ENCODE peak calls at places on chromosomes 11 and 22, in four cellular contexts. X is GM12878, D is hepatocyte, J is PC-9. F is an unnamed sample. For H3K9me3, the result is how much of the 10 kb centered on the place peaks cover.

GRCh38 chr11:33329705-33330329 is 72.6 kb downstream of the HIPK3 start:
- DNase-seq in X (no peak), D (peak), J (peak), F (peak)

GRCh38 chr11:94623120-94623735 is 56.1 kb downstream of the PIWIL4 start:
- DNase-seq in X (peak), D (peak), J (peak), F (peak)

GRCh38 chr11:72584293-72584921 is 89.8 kb downstream of the PDE2A start:
- DNase-seq in X (no peak), D (no peak), J (no peak), F (no peak)

GRCh38 chr11:122851366-122852011 is 13.2 kb downstream of the CRTAM start:
- DNase-seq in X (no peak), D (no peak), J (no peak), F (no peak)

GRCh38 chr11:18720086-18720810 is 5.7 kb downstream of the IGSF22 start:
- DNase-seq in X (no peak), D (peak), J (no peak), F (no peak)

GRCh38 chr11:1735271-1735670 is 15.1 kb downstream of the IFITM10 start:
- DNase-seq in X (no peak), D (no peak), J (no peak), F (no peak)

GRCh38 chr11:109426442-109426841 is 4.5 kb downstream of the C11orf87 start:
- DNase-seq in X (no peak), D (no peak), J (no peak), F (no peak)

GRCh38 chr22:23094260-23094659 is 23.9 kb downstream of the GNAZ start:
- DNase-seq in X (no peak), D (no peak), J (no peak), F (no peak)

GRCh38 chr11:111770581-111771134 is 4.5 kb upstream of the PPP2R1B start:
- DNase-seq in X (no peak), D (no peak), J (peak), F (no peak)

GRCh38 chr11:44540667-44541066 is 24.8 kb upstream of the CD82 start:
- DNase-seq in X (no peak), D (no peak), J (no peak), F (no peak)
- H3K4me3 ChIP-seq in X (no peak), D (no peak), J (no peak), F (no peak)

DNA sequence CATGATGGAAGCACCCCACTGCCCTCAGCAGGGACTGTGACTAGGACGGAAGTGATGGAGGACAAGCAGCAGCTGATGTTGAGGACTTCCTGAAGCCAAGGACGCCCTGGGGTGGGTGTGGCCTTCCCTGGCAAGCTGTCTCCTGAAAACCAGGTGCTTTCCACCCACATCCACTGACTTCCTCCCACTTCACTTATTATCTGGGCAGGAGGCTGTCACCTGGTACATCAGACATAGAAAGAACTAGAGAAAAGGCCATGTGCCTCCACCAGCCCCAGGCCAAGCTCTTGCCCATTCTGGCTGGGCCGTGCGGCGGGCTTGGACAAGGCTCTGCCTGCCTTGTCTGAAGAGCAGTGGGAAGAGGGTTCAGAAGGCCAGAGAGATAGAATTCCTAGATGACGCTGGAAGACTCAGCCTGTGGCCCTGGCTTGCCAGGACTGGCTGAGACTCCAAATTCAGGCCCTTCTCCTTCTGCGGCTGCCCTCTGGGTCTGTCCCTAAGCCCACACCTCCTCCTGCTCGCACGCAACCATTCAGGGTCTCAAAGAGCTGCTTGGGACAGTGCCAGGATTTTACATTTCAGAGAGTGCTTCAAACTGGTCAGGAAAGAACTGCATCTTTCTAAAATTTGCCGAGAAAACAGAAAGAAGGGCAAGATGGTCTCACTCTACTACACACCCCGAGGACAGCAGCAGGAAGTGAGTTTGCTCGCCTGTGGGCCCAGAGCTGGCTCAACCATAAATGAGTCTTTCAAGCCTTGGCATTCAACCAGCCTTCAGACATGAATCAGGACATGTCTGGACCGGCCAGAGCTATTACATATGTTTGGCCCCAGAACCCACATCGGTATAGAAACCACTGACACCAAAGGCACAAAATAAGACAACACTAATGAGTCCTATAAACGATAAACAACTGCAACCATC is 13.3 kb downstream of the ARHGAP1 start:
- DNase-seq in X (no peak), D (no peak), J (no peak), F (no peak)
- H2AFZ ChIP-seq in X (no peak), D (no peak), J (no peak), F (no peak)

DNA sequence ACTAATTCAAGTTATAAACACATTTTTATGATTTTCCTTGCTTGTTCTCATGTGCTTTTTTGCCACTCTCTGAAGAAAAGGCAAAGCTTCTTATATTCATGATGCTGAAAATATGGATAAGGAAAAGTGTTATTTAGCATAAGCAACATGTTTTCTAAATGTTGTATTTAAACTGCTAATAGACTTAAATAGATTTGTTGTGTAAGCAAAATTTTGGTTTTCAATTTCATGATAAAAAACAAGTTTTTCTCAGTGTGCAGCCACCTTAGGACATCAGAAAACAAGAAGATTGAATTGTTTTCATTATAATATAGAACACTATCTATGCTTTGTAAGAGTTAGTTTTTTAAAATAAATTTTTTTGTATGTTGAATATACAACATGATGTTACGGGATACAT is 2.3 kb downstream of the OR4A16 start:
- DNase-seq in X (no peak), D (no peak), J (no peak), F (no peak)
- H3K9me3 ChIP-seq in X (under half), D (under half), J (under half), F (under half)

DNA sequence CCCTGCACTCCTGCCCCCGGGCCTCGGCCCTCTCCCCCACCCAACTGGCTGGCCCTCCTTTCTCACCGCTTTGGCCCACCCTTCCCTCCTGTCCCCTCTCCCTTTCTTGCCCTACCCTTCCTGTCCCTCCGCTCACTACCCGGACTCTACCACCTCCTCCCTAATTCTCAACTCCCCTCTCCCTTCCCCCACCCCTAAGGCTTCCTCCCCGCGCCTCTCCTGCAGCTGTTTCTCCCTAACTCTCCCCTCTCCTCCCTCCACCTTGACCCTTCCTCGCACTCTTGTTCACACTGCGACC is 416 bp downstream of the SLC15A3 start:
- DNase-seq in X (no peak), D (no peak), J (no peak), F (no peak)
- H3K4me3 ChIP-seq in X (peak), D (no peak), J (no peak), F (no peak)

DNA sequence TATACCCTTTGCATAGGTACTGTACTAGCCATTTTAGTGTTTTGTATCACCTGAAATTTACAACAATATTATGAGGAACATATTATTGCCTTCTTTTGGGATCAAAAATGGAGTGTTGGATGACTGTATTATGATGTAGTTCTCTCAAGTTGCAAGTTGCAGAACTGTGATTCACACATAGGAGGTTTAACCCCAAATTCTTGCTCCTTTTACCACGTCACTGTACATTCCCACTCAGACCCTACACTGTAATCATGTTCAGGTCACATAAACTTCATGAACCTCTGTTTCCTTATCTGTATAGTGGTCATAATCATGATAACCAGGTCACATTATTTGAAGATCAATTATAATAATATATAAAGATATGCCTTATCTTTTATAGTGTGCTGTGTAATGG is 925.1 kb upstream of the TENM4 start:
- DNase-seq in X (no peak), D (no peak), J (no peak), F (no peak)
- H2AFZ ChIP-seq in X (peak), D (no peak), J (no peak), F (no peak)

GRCh38 chr11:70705930-70706329 is 307.6 kb downstream of the CTTN start:
- DNase-seq in X (no peak), D (no peak), J (no peak), F (no peak)
- H3K9me3 ChIP-seq in X (under half), D (under half), J (under half), F (under half)

GRCh38 chr11:112962854-112963367 is 1.7 kb downstream of the NCAM1 start:
- DNase-seq in X (no peak), D (peak), J (no peak), F (no peak)

GRCh38 chr11:112961146-112961668 is at the start of gene NCAM1:
- DNase-seq in X (no peak), D (peak), J (peak), F (peak)

GRCh38 chr11:112958670-112959069 is 2.5 kb upstream of the NCAM1 start:
- DNase-seq in X (no peak), D (no peak), J (peak), F (no peak)

GRCh38 chr11:112963368-112963955 is 2.2 kb downstream of the NCAM1 start:
- DNase-seq in X (no peak), D (peak), J (no peak), F (no peak)

GRCh38 chr11:112961751-112962747 is 829 bp downstream of the NCAM1 start:
- DNase-seq in X (no peak), D (peak), J (no peak), F (no peak)
- H3K4me3 ChIP-seq in X (no peak), D (peak), J (peak), F (no peak)